ENCODE peak calls at places on chromosome 1, in nine cellular contexts. One of them, this sample, is unnamed.

GRCh38 chr1:224482619-224483018 is 48.0 kb upstream of the WDR26 start:
- DNase-seq in natural killer cell: no peak
- DNase-seq in heart left ventricle: no peak
- DNase-seq in pancreas: no peak
- DNase-seq in psoas muscle: no peak
- DNase-seq in Calu3: no peak
- DNase-seq in uterus: no peak
- DNase-seq in cardiac muscle cell: no peak
- DNase-seq in RWPE1: no peak
- DNase-seq in this sample: no peak

GRCh38 chr1:155410931-155411330 is 90.2 kb downstream of the RUSC1 start:
- DNase-seq in natural killer cell: no peak
- DNase-seq in heart left ventricle: no peak
- DNase-seq in pancreas: no peak
- DNase-seq in psoas muscle: no peak
- DNase-seq in Calu3: no peak
- DNase-seq in uterus: no peak
- DNase-seq in cardiac muscle cell: no peak
- DNase-seq in RWPE1: no peak
- DNase-seq in this sample: no peak

GRCh38 chr1:93489756-93490155 is 41.8 kb downstream of the FNBP1L start:
- DNase-seq in natural killer cell: no peak
- DNase-seq in heart left ventricle: no peak
- DNase-seq in pancreas: no peak
- DNase-seq in psoas muscle: no peak
- DNase-seq in Calu3: no peak
- DNase-seq in uterus: no peak
- DNase-seq in cardiac muscle cell: no peak
- DNase-seq in RWPE1: no peak
- DNase-seq in this sample: no peak

GRCh38 chr1:228867093-228867950 is 132.0 kb downstream of the RHOU start:
- DNase-seq in natural killer cell: no peak
- DNase-seq in heart left ventricle: no peak
- DNase-seq in pancreas: no peak
- DNase-seq in psoas muscle: no peak
- DNase-seq in Calu3: no peak
- DNase-seq in uterus: no peak
- DNase-seq in cardiac muscle cell: peak
- DNase-seq in RWPE1: no peak
- DNase-seq in this sample: no peak

GRCh38 chr1:11648732-11649158 is 5.5 kb downstream of the FBXO2 start:
- DNase-seq in natural killer cell: peak
- DNase-seq in heart left ventricle: no peak
- DNase-seq in pancreas: peak
- DNase-seq in psoas muscle: no peak
- DNase-seq in Calu3: peak
- DNase-seq in uterus: no peak
- DNase-seq in cardiac muscle cell: no peak
- DNase-seq in RWPE1: peak
- DNase-seq in this sample: no peak

GRCh38 chr1:23601104-23601967 is 42.0 kb upstream of the ID3 start:
- DNase-seq in natural killer cell: no peak
- DNase-seq in heart left ventricle: no peak
- DNase-seq in pancreas: no peak
- DNase-seq in psoas muscle: no peak
- DNase-seq in Calu3: no peak
- DNase-seq in uterus: no peak
- DNase-seq in cardiac muscle cell: no peak
- DNase-seq in RWPE1: no peak
- DNase-seq in this sample: no peak

GRCh38 chr1:64687725-64688285 is 57.1 kb upstream of the RAVER2 start:
- DNase-seq in natural killer cell: no peak
- DNase-seq in heart left ventricle: peak
- DNase-seq in pancreas: no peak
- DNase-seq in psoas muscle: peak
- DNase-seq in Calu3: peak
- DNase-seq in uterus: peak
- DNase-seq in cardiac muscle cell: no peak
- DNase-seq in RWPE1: no peak
- DNase-seq in this sample: peak

GRCh38 chr1:210830034-210831028 is 303.6 kb downstream of the KCNH1 start:
- DNase-seq in natural killer cell: no peak
- DNase-seq in heart left ventricle: no peak
- DNase-seq in pancreas: no peak
- DNase-seq in psoas muscle: no peak
- DNase-seq in Calu3: no peak
- DNase-seq in uterus: no peak
- DNase-seq in cardiac muscle cell: no peak
- DNase-seq in RWPE1: no peak
- DNase-seq in this sample: no peak

GRCh38 chr1:17542696-17543095 is 3.2 kb downstream of the ARHGEF10L start:
- DNase-seq in natural killer cell: no peak
- DNase-seq in heart left ventricle: no peak
- DNase-seq in pancreas: no peak
- DNase-seq in psoas muscle: no peak
- DNase-seq in Calu3: no peak
- DNase-seq in uterus: no peak
- DNase-seq in cardiac muscle cell: no peak
- DNase-seq in RWPE1: no peak
- DNase-seq in this sample: no peak

GRCh38 chr1:221794079-221794670 is 52.3 kb upstream of the DUSP10 start:
- DNase-seq in natural killer cell: no peak
- DNase-seq in heart left ventricle: no peak
- DNase-seq in pancreas: no peak
- DNase-seq in psoas muscle: no peak
- DNase-seq in Calu3: no peak
- DNase-seq in uterus: no peak
- DNase-seq in cardiac muscle cell: no peak
- DNase-seq in RWPE1: no peak
- DNase-seq in this sample: no peak

GRCh38 chr1:51946300-51946699 is 44.2 kb downstream of the RAB3B start:
- DNase-seq in natural killer cell: no peak
- DNase-seq in heart left ventricle: no peak
- DNase-seq in pancreas: no peak
- DNase-seq in psoas muscle: no peak
- DNase-seq in Calu3: no peak
- DNase-seq in uterus: no peak
- DNase-seq in cardiac muscle cell: no peak
- DNase-seq in RWPE1: no peak
- DNase-seq in this sample: no peak

GRCh38 chr1:42993631-42994121 is 35.0 kb upstream of the SLC2A1 start:
- DNase-seq in natural killer cell: no peak
- DNase-seq in heart left ventricle: peak
- DNase-seq in pancreas: no peak
- DNase-seq in psoas muscle: peak
- DNase-seq in Calu3: no peak
- DNase-seq in uterus: no peak
- DNase-seq in cardiac muscle cell: no peak
- DNase-seq in RWPE1: no peak
- DNase-seq in this sample: peak

GRCh38 chr1:226533220-226533619 is 15.3 kb upstream of the STUM start:
- DNase-seq in natural killer cell: no peak
- DNase-seq in heart left ventricle: no peak
- DNase-seq in pancreas: no peak
- DNase-seq in psoas muscle: no peak
- DNase-seq in Calu3: no peak
- DNase-seq in uterus: no peak
- DNase-seq in cardiac muscle cell: no peak
- DNase-seq in RWPE1: no peak
- DNase-seq in this sample: no peak

GRCh38 chr1:180863158-180863775 is 49.4 kb upstream of the KIAA1614 start:
- DNase-seq in natural killer cell: no peak
- DNase-seq in heart left ventricle: no peak
- DNase-seq in pancreas: peak
- DNase-seq in psoas muscle: no peak
- DNase-seq in Calu3: peak
- DNase-seq in uterus: peak
- DNase-seq in cardiac muscle cell: peak
- DNase-seq in RWPE1: peak
- DNase-seq in this sample: no peak

GRCh38 chr1:220732137-220732536 is 16.0 kb upstream of the MTARC2 start:
- DNase-seq in natural killer cell: no peak
- DNase-seq in heart left ventricle: no peak
- DNase-seq in pancreas: no peak
- DNase-seq in psoas muscle: no peak
- DNase-seq in Calu3: no peak
- DNase-seq in uterus: no peak
- DNase-seq in cardiac muscle cell: no peak
- DNase-seq in RWPE1: no peak
- DNase-seq in this sample: no peak

GRCh38 chr1:77820121-77820520 is 40.7 kb downstream of the MIGA1 start:
- DNase-seq in natural killer cell: no peak
- DNase-seq in heart left ventricle: no peak
- DNase-seq in pancreas: no peak
- DNase-seq in psoas muscle: no peak
- DNase-seq in Calu3: no peak
- DNase-seq in uterus: no peak
- DNase-seq in cardiac muscle cell: no peak
- DNase-seq in RWPE1: no peak
- DNase-seq in this sample: no peak

DNA sequence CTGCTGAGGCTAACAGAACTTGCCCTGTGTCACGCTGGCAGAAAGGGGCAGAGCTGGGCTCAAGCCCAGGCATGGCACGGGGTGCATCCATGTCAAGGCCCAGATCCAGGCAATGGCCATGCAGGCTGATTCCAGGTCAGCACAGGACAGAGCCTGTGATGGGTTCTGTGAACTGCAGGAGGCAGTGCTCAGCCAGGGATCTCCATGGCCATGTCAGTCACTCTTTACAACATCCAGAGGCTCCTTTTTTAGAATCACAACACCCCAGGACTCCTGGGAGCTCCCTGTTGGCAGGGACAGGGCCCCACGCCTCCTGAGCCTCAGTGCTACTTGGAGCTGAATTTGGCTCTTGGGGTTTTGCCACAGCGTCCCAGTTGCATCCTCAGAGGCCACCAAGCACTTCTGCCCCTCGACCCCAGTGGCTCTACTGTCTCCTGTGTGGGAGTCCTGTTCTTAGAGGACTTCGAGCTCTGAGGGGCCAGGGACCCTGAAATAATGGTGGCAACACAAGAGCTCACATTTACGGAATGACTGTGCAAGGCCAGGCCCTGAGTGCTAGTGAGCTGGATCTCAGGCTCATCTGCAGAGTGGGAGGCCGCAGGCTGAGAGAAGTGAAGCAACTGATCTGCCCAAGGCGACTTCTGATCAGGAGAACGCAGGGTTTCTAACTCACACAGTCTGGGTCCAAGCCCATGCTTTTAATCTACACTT is 211.5 kb downstream of the TRABD2B start:
- DNase-seq in natural killer cell: no peak
- DNase-seq in heart left ventricle: peak
- DNase-seq in pancreas: no peak
- DNase-seq in psoas muscle: peak
- DNase-seq in Calu3: no peak
- DNase-seq in uterus: no peak
- DNase-seq in cardiac muscle cell: peak
- DNase-seq in RWPE1: no peak
- DNase-seq in this sample: no peak
- TF ChIP-seq CTCF in natural killer cell: no peak
- TF ChIP-seq CTCF in heart left ventricle: peak
- TF ChIP-seq CTCF in pancreas: no peak
- TF ChIP-seq CTCF in psoas muscle: peak
- TF ChIP-seq CTCF in Calu3: no peak
- TF ChIP-seq CTCF in uterus: no peak
- TF ChIP-seq CTCF in cardiac muscle cell: peak
- TF ChIP-seq CTCF in RWPE1: no peak
- TF ChIP-seq CTCF in this sample: no peak

DNA sequence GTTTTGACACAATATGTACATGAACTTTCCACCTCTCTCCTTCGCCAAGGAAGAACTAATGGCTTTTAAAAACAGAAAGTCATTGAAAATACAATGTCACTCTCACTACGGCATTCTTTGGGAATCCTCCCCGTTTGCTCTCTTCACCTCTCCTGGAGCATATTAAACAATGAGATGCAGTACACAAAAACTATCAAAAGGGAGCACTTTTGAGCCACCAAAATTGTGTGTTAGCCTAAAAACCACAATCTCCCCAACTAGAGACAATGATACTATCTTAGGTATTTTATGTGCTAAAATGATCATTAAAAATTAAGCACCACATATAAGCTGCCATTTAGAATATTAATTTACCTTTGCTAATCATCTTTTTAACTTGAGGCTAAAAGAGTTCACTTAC is 425.5 kb downstream of the KCTD3 start:
- DNase-seq in natural killer cell: no peak
- DNase-seq in heart left ventricle: no peak
- DNase-seq in pancreas: no peak
- DNase-seq in psoas muscle: no peak
- DNase-seq in Calu3: peak
- DNase-seq in uterus: no peak
- DNase-seq in cardiac muscle cell: peak
- DNase-seq in RWPE1: peak
- DNase-seq in this sample: no peak
- TF ChIP-seq CTCF in natural killer cell: no peak
- TF ChIP-seq CTCF in heart left ventricle: no peak
- TF ChIP-seq CTCF in pancreas: no peak
- TF ChIP-seq CTCF in psoas muscle: peak
- TF ChIP-seq CTCF in Calu3: peak
- TF ChIP-seq CTCF in uterus: no peak
- TF ChIP-seq CTCF in cardiac muscle cell: peak
- TF ChIP-seq CTCF in RWPE1: peak
- TF ChIP-seq CTCF in this sample: no peak

GRCh38 chr1:182054698-182055326 is 6.7 kb downstream of the ZNF648 start:
- DNase-seq in natural killer cell: no peak
- DNase-seq in heart left ventricle: no peak
- DNase-seq in pancreas: peak
- DNase-seq in psoas muscle: no peak
- DNase-seq in Calu3: peak
- DNase-seq in uterus: peak
- DNase-seq in cardiac muscle cell: peak
- DNase-seq in RWPE1: peak
- DNase-seq in this sample: no peak
- TF ChIP-seq CTCF in natural killer cell: peak
- TF ChIP-seq CTCF in heart left ventricle: peak
- TF ChIP-seq CTCF in pancreas: no peak
- TF ChIP-seq CTCF in psoas muscle: peak
- TF ChIP-seq CTCF in Calu3: peak
- TF ChIP-seq CTCF in uterus: no peak
- TF ChIP-seq CTCF in cardiac muscle cell: peak
- TF ChIP-seq CTCF in RWPE1: peak
- TF ChIP-seq CTCF in this sample: peak

DNA sequence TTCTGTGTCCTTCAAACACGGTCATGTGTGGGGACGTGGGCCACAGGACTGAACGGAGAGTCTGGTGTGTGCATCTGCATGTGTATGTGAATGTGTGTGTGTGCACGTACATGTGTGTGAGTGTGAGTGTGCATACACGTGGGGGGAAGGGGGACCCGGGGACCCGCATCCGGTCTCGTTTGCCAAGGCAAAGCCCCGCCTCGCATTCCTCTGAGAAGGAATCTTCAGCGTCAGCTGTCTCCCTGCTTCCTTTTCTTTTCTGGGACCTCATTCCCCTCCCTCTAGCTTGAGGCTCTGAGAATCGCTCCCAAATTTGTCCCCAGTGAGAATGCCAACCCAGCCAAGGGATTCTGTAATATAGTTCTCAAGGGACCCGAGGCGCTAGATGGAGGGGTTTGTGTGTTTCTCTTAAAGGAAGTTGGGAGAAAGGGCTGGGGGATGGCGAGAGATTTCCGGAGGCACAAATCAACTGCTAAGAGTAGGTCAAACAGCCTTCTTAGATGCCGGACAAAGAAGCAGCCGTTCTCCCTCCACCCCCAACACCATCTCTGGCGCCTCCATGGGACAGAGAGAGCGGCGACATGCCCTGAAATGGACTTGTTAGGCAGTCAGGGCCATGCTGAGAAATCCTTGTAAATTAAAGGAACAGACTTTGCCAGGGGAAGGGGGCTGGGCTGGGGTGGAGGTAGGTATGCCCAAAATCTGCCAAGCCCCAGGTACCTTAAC is 6.6 kb downstream of the IFFO2 start:
- DNase-seq in natural killer cell: no peak
- DNase-seq in heart left ventricle: no peak
- DNase-seq in pancreas: no peak
- DNase-seq in psoas muscle: peak
- DNase-seq in Calu3: no peak
- DNase-seq in uterus: no peak
- DNase-seq in cardiac muscle cell: peak
- DNase-seq in RWPE1: no peak
- DNase-seq in this sample: no peak
- TF ChIP-seq CTCF in natural killer cell: no peak
- TF ChIP-seq CTCF in heart left ventricle: no peak
- TF ChIP-seq CTCF in pancreas: no peak
- TF ChIP-seq CTCF in psoas muscle: no peak
- TF ChIP-seq CTCF in Calu3: no peak
- TF ChIP-seq CTCF in uterus: no peak
- TF ChIP-seq CTCF in cardiac muscle cell: no peak
- TF ChIP-seq CTCF in RWPE1: no peak
- TF ChIP-seq CTCF in this sample: peak

This sample was measured in CD14-positive monocyte.